ENCODE peak calls at places on chromosomes 6 and 20, in five cellular contexts. One of them, this sample, is unnamed. For H3K4me1, the result is how much of the 10 kb centered on the place peaks cover.

GRCh38 chr6:5706094-5707033 is 300.4 kb downstream of the NRN1 start:
- DNase-seq in left lung: no peak
- DNase-seq in ovary: no peak
- DNase-seq in lower lobe of right lung: no peak
- DNase-seq in GM23248: no peak
- DNase-seq in this sample: no peak

GRCh38 chr6:108068618-108069017 is 5.9 kb downstream of the OSTM1 start:
- DNase-seq in left lung: no peak
- DNase-seq in ovary: no peak
- DNase-seq in lower lobe of right lung: no peak
- DNase-seq in GM23248: no peak
- DNase-seq in this sample: no peak

GRCh38 chr20:62795023-62795761 is 1.1 kb upstream of the MRGBP start:
- DNase-seq in left lung: peak
- DNase-seq in ovary: peak
- DNase-seq in lower lobe of right lung: peak
- DNase-seq in GM23248: peak
- DNase-seq in this sample: peak

GRCh38 chr6:97019315-97019714 is 94.8 kb downstream of the KLHL32 start:
- DNase-seq in left lung: no peak
- DNase-seq in ovary: no peak
- DNase-seq in lower lobe of right lung: no peak
- DNase-seq in GM23248: no peak
- DNase-seq in this sample: no peak

GRCh38 chr6:26003102-26003694 is 40.6 kb downstream of the TRIM38 start:
- DNase-seq in left lung: no peak
- DNase-seq in ovary: peak
- DNase-seq in lower lobe of right lung: no peak
- DNase-seq in GM23248: peak
- DNase-seq in this sample: peak

GRCh38 chr20:399182-399707 is 8.9 kb upstream of the RBCK1 start:
- DNase-seq in left lung: no peak
- DNase-seq in ovary: no peak
- DNase-seq in lower lobe of right lung: no peak
- DNase-seq in GM23248: no peak
- DNase-seq in this sample: no peak

GRCh38 chr20:60271597-60271996 is 313.4 kb downstream of the CDH26 start:
- DNase-seq in left lung: no peak
- DNase-seq in ovary: no peak
- DNase-seq in lower lobe of right lung: no peak
- DNase-seq in GM23248: peak
- DNase-seq in this sample: peak

GRCh38 chr6:16787128-16787685 is 25.9 kb upstream of the ATXN1 start:
- DNase-seq in left lung: no peak
- DNase-seq in ovary: no peak
- DNase-seq in lower lobe of right lung: no peak
- DNase-seq in GM23248: no peak
- DNase-seq in this sample: no peak

GRCh38 chr20:25223179-25223661 is 24.7 kb upstream of the PYGB start:
- DNase-seq in left lung: no peak
- DNase-seq in ovary: no peak
- DNase-seq in lower lobe of right lung: no peak
- DNase-seq in GM23248: peak
- DNase-seq in this sample: no peak

GRCh38 chr20:33401042-33401921 is at the start of gene CDK5RAP1:
- DNase-seq in left lung: peak
- DNase-seq in ovary: peak
- DNase-seq in lower lobe of right lung: peak
- DNase-seq in GM23248: peak
- DNase-seq in this sample: peak

GRCh38 chr6:149313070-149313469 is 4.4 kb upstream of the TAB2 start:
- DNase-seq in left lung: no peak
- DNase-seq in ovary: no peak
- DNase-seq in lower lobe of right lung: no peak
- DNase-seq in GM23248: no peak
- DNase-seq in this sample: no peak

GRCh38 chr6:2792330-2792729 is 27.1 kb downstream of the WRNIP1 start:
- DNase-seq in left lung: no peak
- DNase-seq in ovary: no peak
- DNase-seq in lower lobe of right lung: no peak
- DNase-seq in GM23248: no peak
- DNase-seq in this sample: no peak

GRCh38 chr6:157486632-157487031 is 105.6 kb downstream of the ZDHHC14 start:
- DNase-seq in left lung: no peak
- DNase-seq in ovary: no peak
- DNase-seq in lower lobe of right lung: no peak
- DNase-seq in GM23248: no peak
- DNase-seq in this sample: no peak

GRCh38 chr6:20236344-20236743 is 24.1 kb upstream of the MBOAT1 start:
- DNase-seq in left lung: no peak
- DNase-seq in ovary: no peak
- DNase-seq in lower lobe of right lung: no peak
- DNase-seq in GM23248: no peak
- DNase-seq in this sample: no peak

GRCh38 chr20:24872291-24873014 is 76.6 kb upstream of the CST7 start:
- DNase-seq in left lung: no peak
- DNase-seq in ovary: no peak
- DNase-seq in lower lobe of right lung: no peak
- DNase-seq in GM23248: no peak
- DNase-seq in this sample: no peak

GRCh38 chr6:154548130-154548830 is 37.8 kb upstream of the CNKSR3 start:
- DNase-seq in left lung: no peak
- DNase-seq in ovary: peak
- DNase-seq in lower lobe of right lung: peak
- DNase-seq in GM23248: no peak
- DNase-seq in this sample: no peak

DNA sequence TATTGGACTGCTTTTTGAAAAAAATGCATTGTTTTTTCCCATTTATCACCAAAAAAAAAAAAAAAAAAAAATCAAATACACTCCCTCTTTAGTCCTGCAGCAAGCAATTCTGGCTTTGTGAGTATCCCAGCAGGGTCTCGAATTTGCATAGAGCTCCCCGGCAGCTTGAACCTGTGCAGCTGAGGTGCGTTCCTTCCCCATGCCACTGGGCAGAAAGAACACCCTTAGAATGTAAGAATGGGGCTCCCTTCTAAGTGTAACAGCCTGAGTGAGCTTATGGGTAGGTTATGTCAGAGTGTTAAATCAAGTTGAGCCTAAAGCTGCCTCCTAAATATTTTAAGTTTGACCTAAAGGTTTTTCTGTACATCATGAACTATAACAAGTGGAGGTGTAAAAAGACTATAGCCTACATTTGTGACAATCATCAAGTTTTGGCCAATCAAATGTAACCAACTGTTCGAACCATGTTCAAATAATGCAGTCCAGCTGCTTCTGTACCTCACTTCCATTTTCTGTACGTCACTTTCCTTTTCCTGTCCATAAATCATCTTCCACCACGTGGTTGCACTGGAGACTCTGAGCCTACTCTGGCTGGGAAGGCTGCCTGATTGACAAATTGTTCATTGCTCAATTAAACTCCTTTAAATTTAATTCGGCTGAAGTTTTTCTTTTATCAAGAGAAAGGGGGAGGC is 270.6 kb upstream of the JARID2 start:
- DNase-seq in left lung: no peak
- DNase-seq in ovary: no peak
- DNase-seq in lower lobe of right lung: no peak
- DNase-seq in GM23248: no peak
- DNase-seq in this sample: no peak
- H3K4me3 ChIP-seq in left lung: no peak
- H3K4me3 ChIP-seq in ovary: no peak
- H3K4me3 ChIP-seq in lower lobe of right lung: no peak
- H3K4me3 ChIP-seq in GM23248: no peak
- H3K4me3 ChIP-seq in this sample: no peak

GRCh38 chr20:2798095-2798805 is 2.2 kb downstream of the CPXM1 start:
- DNase-seq in left lung: no peak
- DNase-seq in ovary: no peak
- DNase-seq in lower lobe of right lung: no peak
- DNase-seq in GM23248: no peak
- DNase-seq in this sample: no peak

GRCh38 chr20:2796011-2796660 is 4.3 kb downstream of the CPXM1 start:
- DNase-seq in left lung: no peak
- DNase-seq in ovary: no peak
- DNase-seq in lower lobe of right lung: no peak
- DNase-seq in GM23248: no peak
- DNase-seq in this sample: no peak

GRCh38 chr20:2798814-2799213 is 1.6 kb downstream of the CPXM1 start:
- DNase-seq in left lung: no peak
- DNase-seq in ovary: no peak
- DNase-seq in lower lobe of right lung: no peak
- DNase-seq in GM23248: peak
- DNase-seq in this sample: peak

GRCh38 chr20:2795451-2795850 is 5.0 kb downstream of the CPXM1 start:
- DNase-seq in left lung: no peak
- DNase-seq in ovary: no peak
- DNase-seq in lower lobe of right lung: no peak
- DNase-seq in GM23248: no peak
- DNase-seq in this sample: no peak

DNA sequence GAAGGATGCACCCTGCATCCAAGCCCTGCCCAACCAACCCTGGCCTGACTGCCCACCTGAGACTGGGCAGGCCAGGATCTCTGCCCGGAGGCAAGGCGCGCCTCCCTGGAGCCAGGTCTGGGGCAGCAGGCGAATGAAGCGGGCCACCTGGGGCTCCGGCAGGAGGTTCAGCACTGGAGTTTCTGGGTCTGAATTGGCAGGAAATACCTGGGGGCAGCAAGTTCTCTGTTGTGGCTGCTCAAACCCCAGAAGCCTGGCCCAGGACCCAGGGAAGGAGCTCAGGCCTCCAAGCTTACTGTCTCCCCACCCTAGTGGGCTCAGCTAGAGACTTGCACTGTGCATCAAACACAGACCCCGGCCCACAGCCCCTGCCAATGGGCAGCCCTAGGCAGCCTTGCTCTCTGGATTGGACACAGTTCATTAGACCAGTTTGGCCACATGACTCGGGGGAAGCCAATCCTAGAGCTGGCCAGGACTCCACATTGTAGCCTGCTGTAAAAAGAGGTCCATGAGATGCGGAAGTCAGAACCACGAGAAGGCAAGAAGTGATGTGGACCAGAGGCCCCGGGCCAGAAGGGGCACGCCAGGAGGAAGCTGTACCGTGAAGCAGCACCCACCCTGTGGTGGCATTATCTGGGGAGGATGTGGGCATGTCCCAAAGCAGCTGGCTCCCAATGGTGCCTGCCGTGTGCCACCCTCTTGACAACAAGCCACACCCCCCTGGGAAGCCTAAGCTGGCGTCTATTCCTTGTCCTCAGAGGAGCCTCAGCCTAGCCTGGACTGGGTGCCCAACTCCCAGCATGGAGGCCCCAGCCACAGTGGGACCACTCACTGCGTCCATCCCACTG is 3.1 kb downstream of the CPXM1 start:
- DNase-seq in left lung: no peak
- DNase-seq in ovary: no peak
- DNase-seq in lower lobe of right lung: no peak
- DNase-seq in GM23248: no peak
- DNase-seq in this sample: no peak
- H3K4me1 ChIP-seq in left lung: under half
- H3K4me1 ChIP-seq in ovary: under half
- H3K4me1 ChIP-seq in lower lobe of right lung: under half
- H3K4me1 ChIP-seq in GM23248: under half
- H3K4me1 ChIP-seq in this sample: under half

GRCh38 chr6:169158750-169159149 is 94.9 kb downstream of the THBS2 start:
- DNase-seq in left lung: no peak
- DNase-seq in ovary: no peak
- DNase-seq in lower lobe of right lung: no peak
- DNase-seq in GM23248: no peak
- DNase-seq in this sample: no peak

GRCh38 chr6:169159331-169159730 is 94.3 kb downstream of the THBS2 start:
- DNase-seq in left lung: peak
- DNase-seq in ovary: no peak
- DNase-seq in lower lobe of right lung: no peak
- DNase-seq in GM23248: no peak
- DNase-seq in this sample: no peak

GRCh38 chr6:169156108-169156821 is 97.4 kb downstream of the THBS2 start:
- DNase-seq in left lung: peak
- DNase-seq in ovary: no peak
- DNase-seq in lower lobe of right lung: no peak
- DNase-seq in GM23248: no peak
- DNase-seq in this sample: peak

GRCh38 chr6:169158182-169158573 is 95.5 kb downstream of the THBS2 start:
- DNase-seq in left lung: peak
- DNase-seq in ovary: peak
- DNase-seq in lower lobe of right lung: no peak
- DNase-seq in GM23248: peak
- DNase-seq in this sample: no peak

DNA sequence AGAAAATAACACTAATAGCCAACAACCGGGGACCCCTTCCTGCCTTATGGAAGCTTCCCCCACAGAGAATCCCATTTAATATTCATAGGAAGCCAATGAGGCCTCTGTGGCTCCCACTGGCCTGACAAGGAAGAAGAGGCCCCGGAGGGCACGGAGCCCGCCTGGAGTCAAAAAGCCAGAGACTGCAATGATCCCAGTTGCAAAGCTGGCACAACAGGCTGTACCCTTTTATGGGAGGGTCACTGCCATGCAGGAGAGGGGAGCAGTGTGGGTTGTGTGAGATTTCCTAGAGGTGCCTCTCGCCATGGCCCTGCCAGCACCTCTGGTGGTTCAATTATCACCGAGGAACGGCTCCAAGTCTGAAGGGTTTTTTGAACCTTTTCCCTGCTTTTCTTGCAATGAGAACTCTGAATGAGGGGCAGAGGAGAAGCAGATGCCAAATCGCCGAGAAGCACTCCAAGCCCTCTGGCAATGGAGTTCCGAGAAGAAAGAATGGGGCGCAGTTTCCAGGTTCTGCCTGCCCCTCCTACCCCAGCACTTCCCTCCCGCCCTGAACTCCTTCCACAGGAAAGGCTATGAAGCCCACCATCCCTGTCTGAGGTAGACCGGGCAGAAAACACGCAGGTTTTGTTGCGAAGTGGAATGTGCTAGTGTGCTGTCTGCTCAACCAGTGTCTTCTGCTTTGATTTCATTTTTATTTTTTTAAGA is 96.0 kb downstream of the THBS2 start:
- DNase-seq in left lung: peak
- DNase-seq in ovary: no peak
- DNase-seq in lower lobe of right lung: no peak
- DNase-seq in GM23248: no peak
- DNase-seq in this sample: no peak
- H3K4me3 ChIP-seq in left lung: no peak
- H3K4me3 ChIP-seq in ovary: no peak
- H3K4me3 ChIP-seq in lower lobe of right lung: no peak
- H3K4me3 ChIP-seq in GM23248: no peak
- H3K4me3 ChIP-seq in this sample: no peak

DNA sequence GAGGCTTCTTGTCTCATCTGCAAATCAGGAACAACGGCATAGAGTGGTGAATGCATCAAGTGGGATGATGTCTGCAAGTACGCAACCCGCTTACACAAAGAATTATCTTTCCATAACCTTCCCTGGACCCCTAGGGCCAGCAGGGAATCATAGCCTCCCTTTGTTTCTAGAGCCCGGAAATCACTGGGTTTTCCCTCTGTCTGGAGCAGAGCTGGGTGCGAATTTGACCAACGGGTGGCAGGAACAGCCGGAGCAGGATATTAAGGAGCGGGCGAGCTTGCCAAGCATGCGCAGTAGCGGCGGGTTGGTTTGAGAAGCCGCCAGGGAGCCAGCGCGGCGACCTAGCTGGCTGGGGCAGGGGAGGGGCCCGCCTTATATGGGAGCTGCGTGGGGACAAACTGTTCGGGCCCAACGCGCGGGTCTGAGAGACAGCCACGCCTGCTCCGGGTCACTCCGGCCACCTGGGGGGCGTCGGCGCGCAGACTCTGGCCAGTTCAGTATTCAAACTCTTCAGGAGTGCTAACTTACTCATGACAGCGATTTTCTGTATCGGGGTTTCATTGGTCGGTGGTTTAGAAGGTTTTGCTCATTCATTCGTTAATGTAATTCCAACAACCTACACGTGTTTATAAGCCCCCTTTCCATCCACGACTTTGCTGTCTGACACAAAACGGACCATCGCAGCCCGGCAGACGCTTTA is 1.6 kb upstream of the KIF16B start:
- DNase-seq in left lung: peak
- DNase-seq in ovary: peak
- DNase-seq in lower lobe of right lung: peak
- DNase-seq in GM23248: peak
- DNase-seq in this sample: peak
- H3K4me1 ChIP-seq in left lung: under half
- H3K4me1 ChIP-seq in ovary: under half
- H3K4me1 ChIP-seq in lower lobe of right lung: under half
- H3K4me1 ChIP-seq in GM23248: under half
- H3K4me1 ChIP-seq in this sample: under half